ENCODE peak calls at places on chromosomes 3 and 15, in seven cellular contexts. One of them, this sample, is unnamed.

GRCh38 chr15:69225355-69226027 is 65.1 kb downstream of the GLCE start:
- DNase-seq in T-cell: no peak
- DNase-seq in frontal cortex: no peak
- DNase-seq in K562: no peak
- DNase-seq in AG08395: peak
- DNase-seq in activated CD8-positive, alpha-beta memory T cell treated with anti-CD3 and anti-CD28 coated beads for 1 hour: no peak
- DNase-seq in stimulated activated CD8-positive, alpha-beta memory T cell treated with anti-CD3 and anti-CD28 coated beads, Interleukin-7, amount 100 ng/mL, for 1 hour: no peak
- DNase-seq in this sample: no peak

GRCh38 chr15:47293763-47294162 is 423.5 kb upstream of the SEMA6D start:
- DNase-seq in T-cell: no peak
- DNase-seq in frontal cortex: no peak
- DNase-seq in K562: no peak
- DNase-seq in AG08395: peak
- DNase-seq in activated CD8-positive, alpha-beta memory T cell treated with anti-CD3 and anti-CD28 coated beads for 1 hour: no peak
- DNase-seq in stimulated activated CD8-positive, alpha-beta memory T cell treated with anti-CD3 and anti-CD28 coated beads, Interleukin-7, amount 100 ng/mL, for 1 hour: no peak
- DNase-seq in this sample: peak

GRCh38 chr15:75109021-75109690 is 85.8 kb downstream of the PPCDC start:
- DNase-seq in T-cell: no peak
- DNase-seq in frontal cortex: no peak
- DNase-seq in K562: no peak
- DNase-seq in AG08395: no peak
- DNase-seq in activated CD8-positive, alpha-beta memory T cell treated with anti-CD3 and anti-CD28 coated beads for 1 hour: no peak
- DNase-seq in stimulated activated CD8-positive, alpha-beta memory T cell treated with anti-CD3 and anti-CD28 coated beads, Interleukin-7, amount 100 ng/mL, for 1 hour: no peak
- DNase-seq in this sample: no peak

GRCh38 chr15:94331731-94332130 is 100.4 kb downstream of the MCTP2 start:
- DNase-seq in T-cell: no peak
- DNase-seq in frontal cortex: no peak
- DNase-seq in K562: no peak
- DNase-seq in AG08395: no peak
- DNase-seq in activated CD8-positive, alpha-beta memory T cell treated with anti-CD3 and anti-CD28 coated beads for 1 hour: no peak
- DNase-seq in stimulated activated CD8-positive, alpha-beta memory T cell treated with anti-CD3 and anti-CD28 coated beads, Interleukin-7, amount 100 ng/mL, for 1 hour: no peak
- DNase-seq in this sample: no peak

GRCh38 chr15:66184492-66184891 is 69.1 kb downstream of the MEGF11 start:
- DNase-seq in T-cell: no peak
- DNase-seq in frontal cortex: no peak
- DNase-seq in K562: no peak
- DNase-seq in AG08395: no peak
- DNase-seq in activated CD8-positive, alpha-beta memory T cell treated with anti-CD3 and anti-CD28 coated beads for 1 hour: no peak
- DNase-seq in stimulated activated CD8-positive, alpha-beta memory T cell treated with anti-CD3 and anti-CD28 coated beads, Interleukin-7, amount 100 ng/mL, for 1 hour: no peak
- DNase-seq in this sample: no peak

GRCh38 chr3:151580592-151580991 is 119.7 kb upstream of the IGSF10 start:
- DNase-seq in T-cell: no peak
- DNase-seq in frontal cortex: no peak
- DNase-seq in K562: no peak
- DNase-seq in AG08395: peak
- DNase-seq in activated CD8-positive, alpha-beta memory T cell treated with anti-CD3 and anti-CD28 coated beads for 1 hour: no peak
- DNase-seq in stimulated activated CD8-positive, alpha-beta memory T cell treated with anti-CD3 and anti-CD28 coated beads, Interleukin-7, amount 100 ng/mL, for 1 hour: no peak
- DNase-seq in this sample: peak

GRCh38 chr3:45955017-45955647 is 11.9 kb downstream of the CXCR6 start:
- DNase-seq in T-cell: no peak
- DNase-seq in frontal cortex: no peak
- DNase-seq in K562: no peak
- DNase-seq in AG08395: no peak
- DNase-seq in activated CD8-positive, alpha-beta memory T cell treated with anti-CD3 and anti-CD28 coated beads for 1 hour: no peak
- DNase-seq in stimulated activated CD8-positive, alpha-beta memory T cell treated with anti-CD3 and anti-CD28 coated beads, Interleukin-7, amount 100 ng/mL, for 1 hour: no peak
- DNase-seq in this sample: no peak

GRCh38 chr3:37256447-37256846 is 82.1 kb upstream of the LRRFIP2 start:
- DNase-seq in T-cell: no peak
- DNase-seq in frontal cortex: no peak
- DNase-seq in K562: no peak
- DNase-seq in AG08395: no peak
- DNase-seq in activated CD8-positive, alpha-beta memory T cell treated with anti-CD3 and anti-CD28 coated beads for 1 hour: no peak
- DNase-seq in stimulated activated CD8-positive, alpha-beta memory T cell treated with anti-CD3 and anti-CD28 coated beads, Interleukin-7, amount 100 ng/mL, for 1 hour: no peak
- DNase-seq in this sample: no peak

GRCh38 chr3:196989721-196990262 is 21.2 kb upstream of the PIGZ start:
- DNase-seq in T-cell: no peak
- DNase-seq in frontal cortex: no peak
- DNase-seq in K562: no peak
- DNase-seq in AG08395: peak
- DNase-seq in activated CD8-positive, alpha-beta memory T cell treated with anti-CD3 and anti-CD28 coated beads for 1 hour: no peak
- DNase-seq in stimulated activated CD8-positive, alpha-beta memory T cell treated with anti-CD3 and anti-CD28 coated beads, Interleukin-7, amount 100 ng/mL, for 1 hour: no peak
- DNase-seq in this sample: no peak

GRCh38 chr3:58047806-58048205 is 39.6 kb downstream of the FLNB start:
- DNase-seq in T-cell: no peak
- DNase-seq in frontal cortex: no peak
- DNase-seq in K562: no peak
- DNase-seq in AG08395: peak
- DNase-seq in activated CD8-positive, alpha-beta memory T cell treated with anti-CD3 and anti-CD28 coated beads for 1 hour: no peak
- DNase-seq in stimulated activated CD8-positive, alpha-beta memory T cell treated with anti-CD3 and anti-CD28 coated beads, Interleukin-7, amount 100 ng/mL, for 1 hour: no peak
- DNase-seq in this sample: peak

GRCh38 chr15:55698653-55699052 is 44.3 kb downstream of the PRTG start:
- DNase-seq in T-cell: no peak
- DNase-seq in frontal cortex: no peak
- DNase-seq in K562: no peak
- DNase-seq in AG08395: no peak
- DNase-seq in activated CD8-positive, alpha-beta memory T cell treated with anti-CD3 and anti-CD28 coated beads for 1 hour: no peak
- DNase-seq in stimulated activated CD8-positive, alpha-beta memory T cell treated with anti-CD3 and anti-CD28 coated beads, Interleukin-7, amount 100 ng/mL, for 1 hour: no peak
- DNase-seq in this sample: no peak

This sample was measured in HS-27A.